ENCODE peak calls at places on chromosomes 13 and 19, in five cellular contexts. Y is AG04450; R is stimulated activated CD4-positive, alpha-beta T cell treated with anti-CD3 and anti-CD28 coated beads, Interleukin-15, amount 100 ng/mL, for 1 hour; M is activated T-cell treated with anti-CD3 and anti-CD28 coated beads, Interleukin-2, amount 50 U/mL, for 4 hours; A is NCI-H2081. U is an unnamed sample.

GRCh38 chr19:55703790-55704215 is 28.8 kb downstream of the EPN1 start:
- DNase-seq in Y (no peak), R (no peak), M (peak; percentile 37), A (no peak), U (no peak)

GRCh38 chr19:7230826-7231225 is 63.4 kb downstream of the INSR start:
- DNase-seq in Y (no peak), R (no peak), M (no peak), A (no peak), U (no peak)

GRCh38 chr19:45009625-45010255 is 8.5 kb downstream of the RELB start:
- DNase-seq in Y (no peak), R (no peak), M (no peak), A (no peak), U (no peak)

GRCh38 chr19:661427-662196 is 1.4 kb downstream of the RNF126 start:
- DNase-seq in Y (no peak), R (peak; percentile 53), M (peak; percentile 53), A (no peak), U (no peak)

GRCh38 chr13:49308977-49309408 is 61.3 kb downstream of the CDADC1 start:
- DNase-seq in Y (no peak), R (no peak), M (no peak), A (no peak), U (no peak)

GRCh38 chr13:109162248-109163051 is 533.0 kb downstream of the MYO16 start:
- DNase-seq in Y (no peak), R (no peak), M (no peak), A (no peak), U (no peak)

GRCh38 chr13:41941174-41941573 is 19.7 kb downstream of the VWA8 start:
- DNase-seq in Y (no peak), R (no peak), M (no peak), A (no peak), U (no peak)

GRCh38 chr19:11018743-11019142 is 57.9 kb downstream of the SMARCA4 start:
- DNase-seq in Y (no peak), R (no peak), M (no peak), A (no peak), U (no peak)

GRCh38 chr19:49894879-49895565 is 1.7 kb downstream of the IL4I1 start:
- DNase-seq in Y (no peak), R (no peak), M (no peak), A (no peak), U (no peak)

GRCh38 chr19:43586346-43586745 is 9.6 kb downstream of the IRGQ start:
- DNase-seq in Y (no peak), R (no peak), M (no peak), A (no peak), U (no peak)

GRCh38 chr19:35860818-35861639 is 4.3 kb downstream of the KIRREL2 start:
- DNase-seq in Y (no peak), R (no peak), M (no peak), A (no peak), U (no peak)

GRCh38 chr13:36752673-36753072 is 66.3 kb upstream of the RFXAP start:
- DNase-seq in Y (no peak), R (no peak), M (no peak), A (no peak), U (no peak)

GRCh38 chr19:46720516-46721239 is 3.8 kb upstream of the PRKD2 start:
- DNase-seq in Y (no peak), R (no peak), M (no peak), A (no peak), U (no peak)

GRCh38 chr19:34082289-34083077 is 89.8 kb upstream of the LSM14A start:
- DNase-seq in Y (no peak), R (no peak), M (no peak), A (no peak), U (no peak)

GRCh38 chr19:5949792-5950305 is 28.1 kb downstream of the RANBP3 start:
- DNase-seq in Y (no peak), R (no peak), M (peak; percentile 24), A (no peak), U (peak; percentile 83)

GRCh38 chr19:33502991-33503790 is 18.4 kb downstream of the PEPD start:
- DNase-seq in Y (no peak), R (no peak), M (no peak), A (no peak), U (no peak)

GRCh38 chr13:76516013-76516412 is 370.2 kb downstream of the KCTD12 start:
- DNase-seq in Y (peak; percentile 78), R (no peak), M (no peak), A (no peak), U (no peak)

GRCh38 chr19:3366104-3366760 is at the start of gene NFIC:
- DNase-seq in Y (no peak), R (no peak), M (peak; percentile 39), A (peak; percentile 57), U (peak; percentile 64)

GRCh38 chr19:5155586-5156210 is 184.9 kb downstream of the PTPRS start:
- DNase-seq in Y (no peak), R (no peak), M (no peak), A (no peak), U (peak; percentile 91)

GRCh38 chr13:29830000-29830399 is 20.4 kb downstream of the UBL3 start:
- DNase-seq in Y (no peak), R (no peak), M (no peak), A (no peak), U (no peak)

GRCh38 chr13:40161931-40162330 is 504.5 kb downstream of the FOXO1 start:
- DNase-seq in Y (no peak), R (no peak), M (no peak), A (no peak), U (peak; percentile 94)

GRCh38 chr19:46818812-46819211 is 30.4 kb upstream of the SLC1A5 start:
- DNase-seq in Y (no peak), R (no peak), M (no peak), A (no peak), U (no peak)

GRCh38 chr19:20197747-20198146 is 30.7 kb downstream of the ZNF486 start:
- DNase-seq in Y (no peak), R (no peak), M (no peak), A (no peak), U (no peak)

GRCh38 chr19:45629704-45630103 is 9.5 kb downstream of the EML2 start:
- DNase-seq in Y (no peak), R (no peak), M (no peak), A (no peak), U (no peak)

GRCh38 chr19:48872884-48873475 is 759 bp downstream of the PPP1R15A start:
- DNase-seq in Y (peak; percentile 89), R (peak; percentile 54), M (peak; percentile 65), A (peak; percentile 27), U (no peak)

GRCh38 chr19:33295621-33296472 is 6.5 kb downstream of the CEBPA start:
- DNase-seq in Y (no peak), R (no peak), M (no peak), A (no peak), U (no peak)

U was measured in NCI-H524.